ENCODE peak calls at places on chromosome 12, in seven cellular contexts. T, J, P, D, H, X and R are unnamed samples. For H3K4me1, the result is how much of the 10 kb centered on the place peaks cover.

GRCh38 chr12:52280796-52281560 is 6.5 kb downstream of the KRT86 start:
- DNase-seq in D (peak), X (peak), J (peak), P (peak), T (no peak), H (peak), R (peak)

GRCh38 chr12:6367065-6367968 is 8.0 kb downstream of the SCNN1A start:
- DNase-seq in P (no peak), X (peak), T (no peak), D (no peak), H (no peak), J (no peak), R (no peak)

GRCh38 chr12:112107728-112108447 is 695 bp downstream of the NAA25 start:
- DNase-seq in H (no peak), J (no peak), D (no peak), T (peak), P (no peak), X (no peak), R (no peak)

GRCh38 chr12:75622492-75622891 is 111.1 kb upstream of the KRR1 start:
- DNase-seq in H (no peak), X (no peak), T (no peak), P (no peak), J (no peak), D (no peak), R (no peak)

GRCh38 chr12:62123721-62124203 is 136.4 kb upstream of the USP15 start:
- DNase-seq in T (peak), P (peak), X (no peak), D (peak), J (no peak), H (no peak), R (peak)

GRCh38 chr12:80708535-80709328 is 1.3 kb downstream of the MYF6 start:
- DNase-seq in T (peak), P (no peak), D (no peak), J (no peak), X (no peak), H (no peak), R (peak)

GRCh38 chr12:50732591-50732990 is 31.3 kb upstream of the ATF1 start:
- DNase-seq in J (no peak), T (no peak), X (no peak), D (peak), H (no peak), P (no peak), R (no peak)

GRCh38 chr12:67716817-67717216 is 68.3 kb downstream of the DYRK2 start:
- DNase-seq in J (no peak), P (no peak), X (no peak), H (no peak), T (no peak), D (no peak), R (no peak)

GRCh38 chr12:110373025-110373876 is 30.3 kb downstream of the ANAPC7 start:
- DNase-seq in T (no peak), H (no peak), X (no peak), J (no peak), P (no peak), D (no peak), R (no peak)

GRCh38 chr12:3216097-3216496 is 138.9 kb downstream of the TSPAN9 start:
- DNase-seq in X (no peak), H (no peak), P (no peak), D (no peak), J (no peak), T (no peak), R (no peak)

GRCh38 chr12:32603858-32604257 is 75.2 kb upstream of the DNM1L start:
- DNase-seq in X (no peak), P (no peak), J (no peak), T (no peak), D (no peak), H (no peak), R (no peak)

GRCh38 chr12:26112703-26113147 is 12.1 kb downstream of the BHLHE41 start:
- DNase-seq in J (no peak), T (peak), H (no peak), D (no peak), P (no peak), X (no peak), R (no peak)

GRCh38 chr12:100675432-100675831 is 101.9 kb downstream of the GAS2L3 start:
- DNase-seq in T (no peak), D (no peak), P (no peak), J (no peak), H (no peak), X (no peak), R (no peak)

GRCh38 chr12:113316155-113316554 is 18.8 kb downstream of the SLC8B1 start:
- DNase-seq in D (no peak), H (no peak), P (no peak), X (no peak), T (no peak), J (no peak), R (no peak)

GRCh38 chr12:2390133-2390532 is 337.3 kb downstream of the CACNA1C start:
- DNase-seq in P (no peak), H (no peak), D (no peak), X (no peak), T (no peak), J (no peak), R (no peak)

GRCh38 chr12:80627773-80628172 is 79.7 kb upstream of the MYF6 start:
- DNase-seq in J (no peak), X (no peak), P (no peak), T (no peak), H (no peak), D (no peak), R (no peak)

GRCh38 chr12:24960222-24960855 is 11.4 kb upstream of the BCAT1 start:
- DNase-seq in J (no peak), D (peak), H (no peak), P (no peak), X (no peak), T (peak), R (no peak)

GRCh38 chr12:6777386-6777785 is 5.1 kb downstream of the LAG3 start:
- DNase-seq in T (no peak), P (no peak), J (no peak), H (no peak), X (no peak), D (no peak), R (no peak)

GRCh38 chr12:130468186-130468585 is 130.5 kb downstream of the PIWIL1 start:
- DNase-seq in D (no peak), P (no peak), H (no peak), X (no peak), J (no peak), T (no peak), R (peak)

GRCh38 chr12:52630609-52631200 is 12.3 kb upstream of the KRT73 start:
- DNase-seq in T (no peak), D (no peak), J (no peak), H (no peak), X (peak), P (no peak), R (no peak)

GRCh38 chr12:80161612-80162011 is 62.3 kb downstream of the OTOGL start:
- DNase-seq in T (no peak), D (no peak), H (no peak), J (no peak), X (no peak), P (no peak), R (no peak)

GRCh38 chr12:120534703-120535655 is 823 bp downstream of the RNF10 start:
- DNase-seq in T (peak), P (peak), J (peak), H (no peak), X (peak), D (no peak), R (peak)

DNA sequence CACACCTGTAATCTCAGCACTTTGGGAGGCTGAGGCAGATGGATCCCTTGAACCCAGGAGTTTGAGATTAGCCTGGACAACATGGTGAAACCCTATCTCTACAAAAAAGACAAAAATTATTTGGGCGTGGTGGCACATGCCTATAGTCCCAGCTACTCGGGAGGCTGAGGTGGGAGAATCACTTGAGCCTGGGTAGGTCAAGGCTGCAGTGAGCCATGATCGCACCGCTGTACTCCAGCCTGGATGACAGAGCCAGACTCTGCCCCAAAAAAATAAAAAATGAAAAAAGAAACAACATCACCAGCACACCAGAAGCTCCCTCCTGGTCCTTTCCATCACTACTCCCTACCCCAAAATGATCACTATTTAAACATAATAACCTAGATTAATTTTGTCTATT is 2.6 kb downstream of the VEZT start:
- DNase-seq in D (no peak), P (no peak), J (no peak), H (no peak), X (no peak), T (no peak), R (no peak)
- H3K4me1 ChIP-seq in D (under half), P (under half), J (under half), H (under half), X (under half), T (under half), R (under half)

GRCh38 chr12:108777156-108777555 is 45.8 kb upstream of the CORO1C start:
- DNase-seq in J (no peak), H (no peak), P (no peak), T (peak), X (no peak), D (no peak), R (no peak)

GRCh38 chr12:108772896-108773797 is 41.8 kb upstream of the CORO1C start:
- DNase-seq in P (no peak), X (no peak), H (no peak), J (no peak), D (no peak), T (no peak), R (no peak)

GRCh38 chr12:108772247-108772646 is 40.9 kb upstream of the CORO1C start:
- DNase-seq in H (no peak), J (no peak), P (no peak), D (no peak), T (peak), X (no peak), R (no peak)

GRCh38 chr12:108770963-108771362 is 39.6 kb upstream of the CORO1C start:
- DNase-seq in H (no peak), D (no peak), X (no peak), T (no peak), P (no peak), J (no peak), R (no peak)

GRCh38 chr12:108773798-108774788 is 42.8 kb upstream of the CORO1C start:
- DNase-seq in X (peak), H (no peak), J (peak), T (peak), P (peak), D (no peak), R (peak)
- TF ChIP-seq POLR2AphosphoS5 in X (peak), H (peak), J (peak), T (no peak), P (peak), D (no peak), R (peak)

GRCh38 chr12:132622437-132623071 is 4.0 kb downstream of the P2RX2 start:
- DNase-seq in T (no peak), P (no peak), D (no peak), X (no peak), J (no peak), H (no peak), R (no peak)
- H3K27ac ChIP-seq in T (no peak), P (no peak), D (no peak), X (peak), J (peak), H (peak), R (peak)

DNA sequence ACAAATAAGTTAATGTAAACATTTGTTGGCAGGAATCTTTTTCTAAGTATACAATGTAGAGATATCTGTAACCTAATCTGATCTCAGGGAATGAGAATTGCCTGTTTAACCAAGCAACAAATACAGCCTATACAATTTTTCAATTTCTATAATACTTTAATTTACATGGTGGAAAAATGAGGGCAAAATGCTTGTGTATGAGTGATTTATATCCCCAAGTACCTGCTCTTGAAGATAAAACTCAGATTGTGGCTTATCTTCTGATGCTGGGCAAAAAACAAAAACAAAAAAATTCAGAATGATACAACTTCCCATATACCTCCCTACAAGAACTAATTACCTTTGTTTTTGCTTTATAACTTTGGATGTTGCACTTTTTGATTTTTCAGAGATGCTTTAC is 2.2 kb downstream of the CNOT2 start:
- DNase-seq in J (no peak), X (no peak), P (no peak), D (no peak), T (no peak), H (no peak), R (no peak)
- H3K4me1 ChIP-seq in J (under half), X (half or more), P (under half), D (under half), T (half or more), H (half or more), R (half or more)

GRCh38 chr12:122965356-122965755 is 907 bp downstream of the ABCB9 start:
- DNase-seq in D (no peak), P (no peak), X (no peak), J (no peak), H (no peak), T (no peak), R (no peak)

GRCh38 chr12:122966743-122967058 is 438 bp upstream of the ABCB9 start:
- DNase-seq in P (no peak), J (no peak), H (no peak), X (no peak), T (no peak), D (no peak), R (no peak)

GRCh38 chr12:122964439-122965257 is 1.6 kb downstream of the ABCB9 start:
- DNase-seq in X (no peak), H (no peak), P (no peak), J (no peak), T (no peak), D (no peak), R (no peak)

GRCh38 chr12:122967151-122967550 is 888 bp upstream of the ABCB9 start:
- DNase-seq in X (no peak), T (no peak), D (no peak), H (no peak), P (no peak), J (no peak), R (no peak)

DNA sequence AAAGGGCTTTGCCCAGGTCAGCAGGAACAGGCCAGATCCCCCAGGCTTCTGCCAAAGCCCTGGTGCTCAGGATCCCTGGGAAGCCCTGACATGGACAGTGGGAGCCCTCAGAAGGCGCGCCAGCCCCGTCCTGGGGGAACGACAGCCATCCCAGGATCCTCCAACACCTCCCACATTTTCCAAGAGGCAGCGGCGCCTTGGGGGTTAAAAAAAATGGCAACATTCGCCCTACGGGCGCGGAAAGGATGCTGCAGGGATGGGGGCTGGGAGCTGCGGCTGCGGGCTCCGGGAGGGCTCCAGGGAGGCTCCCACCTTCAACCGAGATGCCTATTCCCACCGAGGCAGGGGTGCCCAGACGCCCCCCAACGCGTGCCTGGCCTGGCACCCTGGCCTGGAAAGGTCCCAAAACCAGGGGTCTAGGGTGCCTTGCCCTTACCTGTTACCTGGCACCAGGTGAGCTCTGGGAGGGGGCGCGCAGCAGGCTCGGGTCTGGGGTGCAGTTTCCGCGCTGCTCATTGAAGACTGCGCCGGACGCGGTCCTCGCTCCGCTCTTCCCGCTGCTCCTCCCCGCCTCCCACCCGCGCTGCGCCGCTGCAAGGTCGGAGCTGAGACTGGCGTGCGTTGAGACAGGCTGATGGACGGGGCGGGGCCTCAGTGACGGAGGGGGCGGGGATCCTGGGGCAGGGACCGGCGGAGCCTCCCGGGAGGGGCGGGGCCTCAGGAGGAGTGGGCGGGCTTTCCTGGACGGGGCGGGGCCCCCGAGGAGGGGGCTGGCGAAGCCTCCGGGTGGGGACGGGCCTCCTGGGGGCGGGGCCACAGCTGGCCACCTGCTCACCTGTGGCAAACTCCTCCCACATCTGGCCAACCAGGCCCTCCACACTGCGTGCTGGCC is at the start of gene ABCB9:
- DNase-seq in P (peak), T (peak), X (peak), H (no peak), J (peak), D (peak), R (peak)
- TF ChIP-seq POLR2AphosphoS5 in P (peak), T (peak), X (peak), H (peak), J (no peak), D (peak), R (no peak)

DNA sequence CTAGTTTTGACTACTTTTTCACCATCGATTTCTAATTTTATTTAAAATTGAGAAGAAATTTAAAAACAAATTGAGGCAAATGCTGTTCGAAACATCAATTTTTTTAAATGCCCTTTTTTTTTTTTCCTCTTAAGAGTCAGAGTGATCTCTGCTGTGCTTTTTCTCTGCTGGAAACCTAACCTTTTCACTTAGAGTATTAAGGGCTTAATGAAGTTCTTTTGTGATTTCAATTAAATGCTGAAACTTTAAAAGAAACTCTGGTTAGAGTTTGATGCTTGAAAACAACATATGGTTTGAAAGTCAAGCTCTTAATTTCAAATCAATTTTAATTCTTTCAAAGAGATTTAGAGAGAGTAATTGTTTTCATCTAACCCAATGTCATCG is 171.8 kb downstream of the TMTC2 start:
- DNase-seq in J (no peak), T (peak), D (no peak), H (no peak), P (no peak), X (no peak), R (no peak)
- H3K27ac ChIP-seq in J (no peak), T (no peak), D (no peak), H (no peak), P (no peak), X (no peak), R (no peak)

GRCh38 chr12:121652767-121653497 is 16.5 kb downstream of the MORN3 start:
- DNase-seq in D (no peak), P (no peak), J (no peak), T (peak), H (no peak), X (no peak), R (no peak)

GRCh38 chr12:121651381-121651780 is 18.1 kb downstream of the MORN3 start:
- DNase-seq in X (no peak), J (no peak), T (no peak), H (no peak), D (no peak), P (no peak), R (no peak)

GRCh38 chr12:121648458-121649028 is 20.9 kb downstream of the MORN3 start:
- DNase-seq in H (no peak), J (no peak), T (no peak), D (no peak), X (no peak), P (no peak), R (no peak)

GRCh38 chr12:121649403-121649802 is 20.1 kb downstream of the MORN3 start:
- DNase-seq in D (no peak), T (no peak), H (no peak), P (no peak), X (no peak), J (no peak), R (no peak)

DNA sequence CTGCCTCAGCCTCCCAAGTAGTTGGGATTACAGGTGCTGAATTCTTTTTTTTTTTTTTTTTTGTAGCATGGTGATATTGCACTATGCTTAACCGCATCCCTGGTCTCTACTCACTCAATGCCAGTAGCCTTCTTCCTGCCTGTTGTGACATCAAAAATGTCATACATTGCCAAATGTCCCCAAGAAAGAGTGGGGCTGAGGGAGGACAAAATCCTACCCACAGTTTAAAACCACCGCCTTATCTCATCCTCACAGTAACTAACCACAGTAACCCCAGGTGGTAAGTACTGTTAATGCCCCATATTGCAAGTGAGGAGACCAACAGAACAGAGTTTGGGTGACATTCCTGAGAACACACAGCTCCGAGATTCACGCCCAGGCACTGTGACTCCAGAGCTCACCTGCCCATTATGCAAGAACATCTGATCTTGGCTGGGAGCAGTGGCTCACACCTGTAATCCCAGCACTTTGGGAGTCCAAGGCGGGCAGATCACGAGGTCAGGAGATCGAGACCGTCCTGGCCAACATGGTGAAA is 19.6 kb downstream of the MORN3 start:
- DNase-seq in J (no peak), H (no peak), T (no peak), X (no peak), D (no peak), P (no peak), R (no peak)
- H3K4me1 ChIP-seq in J (under half), H (under half), T (under half), X (under half), D (under half), P (under half), R (under half)

GRCh38 chr12:46364777-46365580 is 7.6 kb downstream of the SLC38A2 start:
- DNase-seq in X (no peak), T (no peak), P (peak), J (no peak), H (no peak), D (no peak), R (peak)
- TF ChIP-seq POLR2AphosphoS5 in X (no peak), T (no peak), P (peak), J (no peak), H (no peak), D (peak), R (no peak)